ENCODE peak calls at places on chromosome 17, in four cellular contexts. J, T, F and X are unnamed samples.

GRCh38 chr17:32917081-32917480 is 10.9 kb upstream of the TMEM98 start:
- DNase-seq in T (no peak), F (no peak), J (no peak), X (no peak)

GRCh38 chr17:15411556-15412198 is 55.7 kb downstream of the CDRT4 start:
- DNase-seq in J (no peak), T (no peak), F (no peak), X (no peak)

GRCh38 chr17:61416540-61417363 is 17.1 kb downstream of the TBX2 start:
- DNase-seq in T (peak; percentile 91), F (peak; percentile 83), J (peak; percentile 87), X (peak; percentile 77)

GRCh38 chr17:42456223-42457106 is 2.2 kb upstream of the ATP6V0A1 start:
- DNase-seq in J (peak; percentile 83), T (peak; percentile 21), F (peak; percentile 48), X (no peak)

GRCh38 chr17:45073414-45074070 is 12.4 kb downstream of the NMT1 start:
- DNase-seq in J (peak; percentile 97), F (no peak), T (no peak), X (no peak)

GRCh38 chr17:70181376-70181775 is 12.0 kb downstream of the KCNJ2 start:
- DNase-seq in J (no peak), F (no peak), T (no peak), X (no peak)

GRCh38 chr17:18257747-18258355 is 687 bp downstream of the FLII start:
- DNase-seq in J (peak; percentile 62), T (peak; percentile 78), F (peak; percentile 73), X (peak; percentile 69)

GRCh38 chr17:28953444-28954118 is 2.3 kb upstream of the PHF12 start:
- DNase-seq in J (peak; percentile 45), T (peak; percentile 48), F (peak; percentile 55), X (no peak)

GRCh38 chr17:1231456-1231855 is 38.8 kb upstream of the BHLHA9 start:
- DNase-seq in J (no peak), T (no peak), F (no peak), X (no peak)

GRCh38 chr17:49707608-49708514 is at the start of gene SLC35B1:
- DNase-seq in T (peak; percentile 100), J (peak; percentile 99), F (peak; percentile 99), X (peak; percentile 97)

GRCh38 chr17:76868176-76868668 is at the start of gene MGAT5B:
- DNase-seq in T (peak; percentile 71), F (peak; percentile 93), J (peak; percentile 76), X (peak; percentile 98)

GRCh38 chr17:34764716-34765115 is 185.3 kb downstream of the TMEM132E start:
- DNase-seq in J (no peak), T (no peak), F (no peak), X (no peak)

GRCh38 chr17:49997773-49998703 is 3.0 kb upstream of the DLX3 start:
- DNase-seq in F (peak; percentile 90), J (peak; percentile 77), T (peak; percentile 86), X (peak; percentile 80)

GRCh38 chr17:49523706-49524472 is 28.8 kb downstream of the NGFR start:
- DNase-seq in T (no peak), J (no peak), F (no peak), X (peak; percentile 26)

GRCh38 chr17:60971515-60972369 is 294.1 kb downstream of the BCAS3 start:
- DNase-seq in T (peak; percentile 74), F (peak; percentile 42), J (peak; percentile 80), X (peak; percentile 7)

GRCh38 chr17:63578769-63579111 is 22.0 kb upstream of the TACO1 start:
- DNase-seq in F (no peak), J (no peak), T (no peak), X (no peak)

GRCh38 chr17:79833744-79834574 is 5.3 kb downstream of the CBX4 start:
- DNase-seq in J (no peak), F (no peak), T (no peak), X (no peak)

GRCh38 chr17:58338907-58339774 is 10.5 kb upstream of the TSPOAP1 start:
- DNase-seq in J (peak; percentile 88), F (peak; percentile 60), T (no peak), X (no peak)

GRCh38 chr17:30520436-30520835 is 43.2 kb downstream of the GOSR1 start:
- DNase-seq in F (no peak), J (peak; percentile 63), T (no peak), X (no peak)